ENCODE peak calls at places on chromosome X, in nine cellular contexts. One of them, this sample, is unnamed.

GRCh38 chrX:100720301-100720700 is 11.6 kb downstream of the SYTL4 start:
- DNase-seq in foreskin fibroblast: no peak
- DNase-seq in IMR-90: peak
- DNase-seq in tibial nerve: no peak
- DNase-seq in mesothelial cell of epicardium: no peak
- DNase-seq in suprapubic skin: no peak
- DNase-seq in heart right ventricle: no peak
- DNase-seq in WTC11: no peak
- DNase-seq in cardiac muscle cell: no peak
- DNase-seq in this sample: no peak

GRCh38 chrX:100356497-100356896 is 53.6 kb downstream of the PCDH19 start:
- DNase-seq in foreskin fibroblast: no peak
- DNase-seq in IMR-90: no peak
- DNase-seq in tibial nerve: no peak
- DNase-seq in mesothelial cell of epicardium: no peak
- DNase-seq in suprapubic skin: no peak
- DNase-seq in heart right ventricle: no peak
- DNase-seq in WTC11: no peak
- DNase-seq in cardiac muscle cell: no peak
- DNase-seq in this sample: no peak

GRCh38 chrX:136390921-136391320 is 90.2 kb downstream of the ADGRG4 start:
- DNase-seq in foreskin fibroblast: no peak
- DNase-seq in IMR-90: no peak
- DNase-seq in tibial nerve: no peak
- DNase-seq in mesothelial cell of epicardium: no peak
- DNase-seq in suprapubic skin: no peak
- DNase-seq in heart right ventricle: no peak
- DNase-seq in WTC11: no peak
- DNase-seq in cardiac muscle cell: no peak
- DNase-seq in this sample: no peak

GRCh38 chrX:39633293-39633692 is 464.5 kb downstream of the BCOR start:
- DNase-seq in foreskin fibroblast: no peak
- DNase-seq in IMR-90: no peak
- DNase-seq in tibial nerve: no peak
- DNase-seq in mesothelial cell of epicardium: no peak
- DNase-seq in suprapubic skin: no peak
- DNase-seq in heart right ventricle: no peak
- DNase-seq in WTC11: no peak
- DNase-seq in cardiac muscle cell: no peak
- DNase-seq in this sample: no peak

GRCh38 chrX:72083291-72083690 is 48.4 kb downstream of the RTL5 start:
- DNase-seq in foreskin fibroblast: no peak
- DNase-seq in IMR-90: no peak
- DNase-seq in tibial nerve: no peak
- DNase-seq in mesothelial cell of epicardium: no peak
- DNase-seq in suprapubic skin: no peak
- DNase-seq in heart right ventricle: no peak
- DNase-seq in WTC11: no peak
- DNase-seq in cardiac muscle cell: no peak
- DNase-seq in this sample: no peak

GRCh38 chrX:29555465-29556091 is 659.8 kb upstream of the MAGEB2 start:
- DNase-seq in foreskin fibroblast: no peak
- DNase-seq in IMR-90: no peak
- DNase-seq in tibial nerve: no peak
- DNase-seq in mesothelial cell of epicardium: no peak
- DNase-seq in suprapubic skin: no peak
- DNase-seq in heart right ventricle: no peak
- DNase-seq in WTC11: no peak
- DNase-seq in cardiac muscle cell: no peak
- DNase-seq in this sample: no peak

GRCh38 chrX:150775569-150776350 is 82.6 kb downstream of the MTMR1 start:
- DNase-seq in foreskin fibroblast: no peak
- DNase-seq in IMR-90: no peak
- DNase-seq in tibial nerve: no peak
- DNase-seq in mesothelial cell of epicardium: no peak
- DNase-seq in suprapubic skin: no peak
- DNase-seq in heart right ventricle: no peak
- DNase-seq in WTC11: no peak
- DNase-seq in cardiac muscle cell: no peak
- DNase-seq in this sample: no peak

GRCh38 chrX:134294548-134294947 is 57.6 kb downstream of the CCDC160 start:
- DNase-seq in foreskin fibroblast: peak
- DNase-seq in IMR-90: peak
- DNase-seq in tibial nerve: no peak
- DNase-seq in mesothelial cell of epicardium: no peak
- DNase-seq in suprapubic skin: no peak
- DNase-seq in heart right ventricle: no peak
- DNase-seq in WTC11: no peak
- DNase-seq in cardiac muscle cell: peak
- DNase-seq in this sample: no peak

GRCh38 chrX:17689971-17690409 is 47.3 kb upstream of the SCML1 start:
- DNase-seq in foreskin fibroblast: peak
- DNase-seq in IMR-90: peak
- DNase-seq in tibial nerve: no peak
- DNase-seq in mesothelial cell of epicardium: no peak
- DNase-seq in suprapubic skin: no peak
- DNase-seq in heart right ventricle: peak
- DNase-seq in WTC11: peak
- DNase-seq in cardiac muscle cell: peak
- DNase-seq in this sample: no peak

GRCh38 chrX:136880003-136880451 is 498 bp downstream of the RBMX start:
- DNase-seq in foreskin fibroblast: no peak
- DNase-seq in IMR-90: no peak
- DNase-seq in tibial nerve: no peak
- DNase-seq in mesothelial cell of epicardium: no peak
- DNase-seq in suprapubic skin: peak
- DNase-seq in heart right ventricle: peak
- DNase-seq in WTC11: no peak
- DNase-seq in cardiac muscle cell: peak
- DNase-seq in this sample: no peak

GRCh38 chrX:39150210-39150609 is 349.0 kb downstream of the MID1IP1 start:
- DNase-seq in foreskin fibroblast: no peak
- DNase-seq in IMR-90: no peak
- DNase-seq in tibial nerve: no peak
- DNase-seq in mesothelial cell of epicardium: no peak
- DNase-seq in suprapubic skin: no peak
- DNase-seq in heart right ventricle: no peak
- DNase-seq in WTC11: no peak
- DNase-seq in cardiac muscle cell: no peak
- DNase-seq in this sample: no peak

GRCh38 chrX:45485682-45486081 is 285.0 kb upstream of the DIPK2B start:
- DNase-seq in foreskin fibroblast: peak
- DNase-seq in IMR-90: no peak
- DNase-seq in tibial nerve: no peak
- DNase-seq in mesothelial cell of epicardium: no peak
- DNase-seq in suprapubic skin: no peak
- DNase-seq in heart right ventricle: no peak
- DNase-seq in WTC11: no peak
- DNase-seq in cardiac muscle cell: no peak
- DNase-seq in this sample: no peak

GRCh38 chrX:51332188-51332942 is at the start of gene NUDT10:
- DNase-seq in foreskin fibroblast: peak
- DNase-seq in IMR-90: peak
- DNase-seq in tibial nerve: no peak
- DNase-seq in mesothelial cell of epicardium: peak
- DNase-seq in suprapubic skin: peak
- DNase-seq in heart right ventricle: peak
- DNase-seq in WTC11: peak
- DNase-seq in cardiac muscle cell: peak
- DNase-seq in this sample: no peak

GRCh38 chrX:122770581-122770980 is 413.5 kb upstream of the GRIA3 start:
- DNase-seq in foreskin fibroblast: no peak
- DNase-seq in IMR-90: no peak
- DNase-seq in tibial nerve: no peak
- DNase-seq in mesothelial cell of epicardium: no peak
- DNase-seq in suprapubic skin: no peak
- DNase-seq in heart right ventricle: no peak
- DNase-seq in WTC11: no peak
- DNase-seq in cardiac muscle cell: no peak
- DNase-seq in this sample: no peak

GRCh38 chrX:11341274-11342256 is 48.4 kb downstream of the AMELX start:
- DNase-seq in foreskin fibroblast: peak
- DNase-seq in IMR-90: peak
- DNase-seq in tibial nerve: peak
- DNase-seq in mesothelial cell of epicardium: no peak
- DNase-seq in suprapubic skin: peak
- DNase-seq in heart right ventricle: peak
- DNase-seq in WTC11: no peak
- DNase-seq in cardiac muscle cell: no peak
- DNase-seq in this sample: peak

GRCh38 chrX:150324035-150324728 is 38.9 kb upstream of the MAMLD1 start:
- DNase-seq in foreskin fibroblast: peak
- DNase-seq in IMR-90: peak
- DNase-seq in tibial nerve: no peak
- DNase-seq in mesothelial cell of epicardium: no peak
- DNase-seq in suprapubic skin: no peak
- DNase-seq in heart right ventricle: no peak
- DNase-seq in WTC11: no peak
- DNase-seq in cardiac muscle cell: no peak
- DNase-seq in this sample: no peak

GRCh38 chrX:37302569-37302968 is 46.6 kb upstream of the PRRG1 start:
- DNase-seq in foreskin fibroblast: peak
- DNase-seq in IMR-90: peak
- DNase-seq in tibial nerve: no peak
- DNase-seq in mesothelial cell of epicardium: no peak
- DNase-seq in suprapubic skin: no peak
- DNase-seq in heart right ventricle: no peak
- DNase-seq in WTC11: peak
- DNase-seq in cardiac muscle cell: peak
- DNase-seq in this sample: no peak

GRCh38 chrX:153885968-153886903 is at the start of gene L1CAM:
- DNase-seq in foreskin fibroblast: no peak
- DNase-seq in IMR-90: no peak
- DNase-seq in tibial nerve: no peak
- DNase-seq in mesothelial cell of epicardium: no peak
- DNase-seq in suprapubic skin: no peak
- DNase-seq in heart right ventricle: no peak
- DNase-seq in WTC11: peak
- DNase-seq in cardiac muscle cell: peak
- DNase-seq in this sample: no peak

GRCh38 chrX:39815621-39816020 is 282.1 kb downstream of the BCOR start:
- DNase-seq in foreskin fibroblast: no peak
- DNase-seq in IMR-90: peak
- DNase-seq in tibial nerve: no peak
- DNase-seq in mesothelial cell of epicardium: no peak
- DNase-seq in suprapubic skin: no peak
- DNase-seq in heart right ventricle: no peak
- DNase-seq in WTC11: no peak
- DNase-seq in cardiac muscle cell: no peak
- DNase-seq in this sample: no peak

GRCh38 chrX:25067271-25068172 is 51.8 kb upstream of the ARX start:
- DNase-seq in foreskin fibroblast: no peak
- DNase-seq in IMR-90: no peak
- DNase-seq in tibial nerve: no peak
- DNase-seq in mesothelial cell of epicardium: no peak
- DNase-seq in suprapubic skin: no peak
- DNase-seq in heart right ventricle: no peak
- DNase-seq in WTC11: no peak
- DNase-seq in cardiac muscle cell: no peak
- DNase-seq in this sample: no peak
- TF ChIP-seq CTCF in foreskin fibroblast: no peak
- TF ChIP-seq CTCF in IMR-90: no peak
- TF ChIP-seq CTCF in tibial nerve: no peak
- TF ChIP-seq CTCF in mesothelial cell of epicardium: peak
- TF ChIP-seq CTCF in suprapubic skin: no peak
- TF ChIP-seq CTCF in heart right ventricle: no peak
- TF ChIP-seq CTCF in WTC11: no peak
- TF ChIP-seq CTCF in cardiac muscle cell: no peak
- TF ChIP-seq CTCF in this sample: no peak

GRCh38 chrX:130268500-130269170 is at the start of gene ZNF280C:
- DNase-seq in foreskin fibroblast: peak
- DNase-seq in IMR-90: peak
- DNase-seq in tibial nerve: peak
- DNase-seq in mesothelial cell of epicardium: peak
- DNase-seq in suprapubic skin: peak
- DNase-seq in heart right ventricle: peak
- DNase-seq in WTC11: peak
- DNase-seq in cardiac muscle cell: peak
- DNase-seq in this sample: peak
- TF ChIP-seq CTCF in foreskin fibroblast: no peak
- TF ChIP-seq CTCF in IMR-90: peak
- TF ChIP-seq CTCF in tibial nerve: peak
- TF ChIP-seq CTCF in mesothelial cell of epicardium: no peak
- TF ChIP-seq CTCF in suprapubic skin: no peak
- TF ChIP-seq CTCF in heart right ventricle: no peak
- TF ChIP-seq CTCF in WTC11: no peak
- TF ChIP-seq CTCF in cardiac muscle cell: peak
- TF ChIP-seq CTCF in this sample: no peak

GRCh38 chrX:19334945-19335626 is 8.6 kb upstream of the PDHA1 start:
- DNase-seq in foreskin fibroblast: no peak
- DNase-seq in IMR-90: peak
- DNase-seq in tibial nerve: no peak
- DNase-seq in mesothelial cell of epicardium: no peak
- DNase-seq in suprapubic skin: no peak
- DNase-seq in heart right ventricle: no peak
- DNase-seq in WTC11: peak
- DNase-seq in cardiac muscle cell: peak
- DNase-seq in this sample: no peak
- TF ChIP-seq CTCF in foreskin fibroblast: peak
- TF ChIP-seq CTCF in IMR-90: peak
- TF ChIP-seq CTCF in tibial nerve: no peak
- TF ChIP-seq CTCF in mesothelial cell of epicardium: peak
- TF ChIP-seq CTCF in suprapubic skin: no peak
- TF ChIP-seq CTCF in heart right ventricle: no peak
- TF ChIP-seq CTCF in WTC11: peak
- TF ChIP-seq CTCF in cardiac muscle cell: peak
- TF ChIP-seq CTCF in this sample: no peak

DNA sequence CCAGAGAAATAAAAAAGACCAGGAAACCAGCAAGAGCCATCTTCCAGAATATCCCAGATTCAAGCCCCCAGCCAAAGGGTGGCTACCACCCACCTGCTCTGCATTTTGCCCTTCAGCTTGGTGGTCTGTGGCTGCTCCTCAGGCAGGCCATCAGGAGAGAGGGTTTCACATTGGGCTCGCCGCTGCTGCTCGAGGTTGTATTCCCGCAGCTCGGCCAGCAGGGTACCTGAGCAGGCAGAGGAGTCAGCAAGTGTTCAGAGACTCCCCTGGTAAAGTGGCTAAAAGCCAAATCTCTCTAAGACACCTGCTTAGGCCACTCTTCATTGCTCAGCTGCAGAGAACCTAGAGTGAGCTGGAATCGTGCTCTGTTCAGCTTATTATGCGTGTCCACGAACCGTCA is 110.8 kb upstream of the HSD17B10 start:
- DNase-seq in foreskin fibroblast: no peak
- DNase-seq in IMR-90: no peak
- DNase-seq in tibial nerve: no peak
- DNase-seq in mesothelial cell of epicardium: no peak
- DNase-seq in suprapubic skin: no peak
- DNase-seq in heart right ventricle: no peak
- DNase-seq in WTC11: no peak
- DNase-seq in cardiac muscle cell: no peak
- DNase-seq in this sample: no peak
- TF ChIP-seq CTCF in foreskin fibroblast: no peak
- TF ChIP-seq CTCF in IMR-90: no peak
- TF ChIP-seq CTCF in tibial nerve: no peak
- TF ChIP-seq CTCF in mesothelial cell of epicardium: no peak
- TF ChIP-seq CTCF in suprapubic skin: no peak
- TF ChIP-seq CTCF in heart right ventricle: no peak
- TF ChIP-seq CTCF in WTC11: no peak
- TF ChIP-seq CTCF in cardiac muscle cell: no peak
- TF ChIP-seq CTCF in this sample: no peak

This sample was measured in omental fat pad.